ENCODE peak calls at places on chromosome 11, in nine cellular contexts. One of them, this sample, is unnamed.

GRCh38 chr11:2420502-2421225 is 20.1 kb downstream of the TSSC4 start:
- DNase-seq in HCT116: peak
- DNase-seq in GM23338: peak
- DNase-seq in tibial nerve: peak
- DNase-seq in neuronal stem cell: peak
- DNase-seq in sigmoid colon: peak
- DNase-seq in IMR-90: peak
- DNase-seq in brain microvascular endothelial cell: peak
- DNase-seq in adrenal gland: peak
- DNase-seq in this sample: peak

GRCh38 chr11:42778193-42778592 is 533.6 kb upstream of the API5 start:
- DNase-seq in adrenal gland: no peak
- DNase-seq in sigmoid colon: no peak
- DNase-seq in IMR-90: no peak
- DNase-seq in tibial nerve: no peak
- DNase-seq in GM23338: peak
- DNase-seq in neuronal stem cell: no peak
- DNase-seq in HCT116: no peak
- DNase-seq in brain microvascular endothelial cell: no peak
- DNase-seq in this sample: no peak

GRCh38 chr11:121723261-121723741 is 270.5 kb upstream of the SORL1-AS1 start:
- DNase-seq in IMR-90: no peak
- DNase-seq in brain microvascular endothelial cell: peak
- DNase-seq in GM23338: peak
- DNase-seq in sigmoid colon: peak
- DNase-seq in adrenal gland: no peak
- DNase-seq in neuronal stem cell: no peak
- DNase-seq in HCT116: no peak
- DNase-seq in tibial nerve: peak
- DNase-seq in this sample: no peak

GRCh38 chr11:121643530-121644512 is 191.1 kb upstream of the SORL1-AS1 start:
- DNase-seq in tibial nerve: no peak
- DNase-seq in sigmoid colon: no peak
- DNase-seq in adrenal gland: no peak
- DNase-seq in neuronal stem cell: no peak
- DNase-seq in HCT116: no peak
- DNase-seq in GM23338: peak
- DNase-seq in IMR-90: no peak
- DNase-seq in brain microvascular endothelial cell: peak
- DNase-seq in this sample: no peak

GRCh38 chr11:26974068-26974790 is 19.7 kb upstream of the FIBIN start:
- DNase-seq in tibial nerve: no peak
- DNase-seq in IMR-90: peak
- DNase-seq in neuronal stem cell: no peak
- DNase-seq in sigmoid colon: no peak
- DNase-seq in GM23338: no peak
- DNase-seq in HCT116: no peak
- DNase-seq in adrenal gland: no peak
- DNase-seq in brain microvascular endothelial cell: no peak
- DNase-seq in this sample: no peak

GRCh38 chr11:13053255-13053917 is 44.3 kb downstream of the RASSF10 start:
- DNase-seq in sigmoid colon: no peak
- DNase-seq in HCT116: no peak
- DNase-seq in IMR-90: no peak
- DNase-seq in GM23338: no peak
- DNase-seq in tibial nerve: no peak
- DNase-seq in brain microvascular endothelial cell: no peak
- DNase-seq in adrenal gland: no peak
- DNase-seq in neuronal stem cell: no peak
- DNase-seq in this sample: no peak

GRCh38 chr11:64349404-64349803 is 9.4 kb downstream of the CCDC88B start:
- DNase-seq in IMR-90: no peak
- DNase-seq in brain microvascular endothelial cell: no peak
- DNase-seq in GM23338: no peak
- DNase-seq in adrenal gland: no peak
- DNase-seq in sigmoid colon: no peak
- DNase-seq in neuronal stem cell: no peak
- DNase-seq in HCT116: no peak
- DNase-seq in tibial nerve: no peak
- DNase-seq in this sample: no peak

GRCh38 chr11:121810291-121810690 is 305.7 kb downstream of the BLID start:
- DNase-seq in sigmoid colon: no peak
- DNase-seq in GM23338: no peak
- DNase-seq in IMR-90: peak
- DNase-seq in neuronal stem cell: no peak
- DNase-seq in adrenal gland: no peak
- DNase-seq in brain microvascular endothelial cell: peak
- DNase-seq in HCT116: no peak
- DNase-seq in tibial nerve: no peak
- DNase-seq in this sample: no peak

GRCh38 chr11:65574147-65574962 is 1.5 kb upstream of the EHBP1L1 start:
- DNase-seq in neuronal stem cell: peak
- DNase-seq in IMR-90: peak
- DNase-seq in HCT116: peak
- DNase-seq in sigmoid colon: peak
- DNase-seq in tibial nerve: peak
- DNase-seq in brain microvascular endothelial cell: peak
- DNase-seq in adrenal gland: peak
- DNase-seq in GM23338: peak
- DNase-seq in this sample: peak

GRCh38 chr11:3008746-3009336 is 16.7 kb upstream of the NAP1L4 start:
- DNase-seq in HCT116: no peak
- DNase-seq in adrenal gland: no peak
- DNase-seq in GM23338: no peak
- DNase-seq in neuronal stem cell: no peak
- DNase-seq in tibial nerve: no peak
- DNase-seq in sigmoid colon: peak
- DNase-seq in IMR-90: no peak
- DNase-seq in brain microvascular endothelial cell: no peak
- DNase-seq in this sample: no peak

GRCh38 chr11:45313211-45313865 is 27.2 kb upstream of the SYT13 start:
- DNase-seq in neuronal stem cell: no peak
- DNase-seq in tibial nerve: no peak
- DNase-seq in brain microvascular endothelial cell: no peak
- DNase-seq in adrenal gland: no peak
- DNase-seq in sigmoid colon: no peak
- DNase-seq in HCT116: no peak
- DNase-seq in IMR-90: no peak
- DNase-seq in GM23338: no peak
- DNase-seq in this sample: no peak

GRCh38 chr11:132093861-132094260 is 723.4 kb downstream of the NTM start:
- DNase-seq in GM23338: no peak
- DNase-seq in IMR-90: no peak
- DNase-seq in brain microvascular endothelial cell: no peak
- DNase-seq in neuronal stem cell: no peak
- DNase-seq in sigmoid colon: no peak
- DNase-seq in HCT116: no peak
- DNase-seq in adrenal gland: no peak
- DNase-seq in tibial nerve: no peak
- DNase-seq in this sample: no peak

GRCh38 chr11:111694851-111695250 is 71.3 kb downstream of the PPP2R1B start:
- DNase-seq in adrenal gland: peak
- DNase-seq in sigmoid colon: no peak
- DNase-seq in neuronal stem cell: no peak
- DNase-seq in brain microvascular endothelial cell: peak
- DNase-seq in GM23338: no peak
- DNase-seq in IMR-90: peak
- DNase-seq in tibial nerve: peak
- DNase-seq in HCT116: no peak
- DNase-seq in this sample: no peak

GRCh38 chr11:76807206-76807875 is 24.2 kb downstream of the TSKU start:
- DNase-seq in neuronal stem cell: peak
- DNase-seq in brain microvascular endothelial cell: peak
- DNase-seq in sigmoid colon: peak
- DNase-seq in adrenal gland: peak
- DNase-seq in tibial nerve: peak
- DNase-seq in IMR-90: peak
- DNase-seq in HCT116: no peak
- DNase-seq in GM23338: peak
- DNase-seq in this sample: no peak

GRCh38 chr11:30853470-30853869 is 267.3 kb upstream of the MPPED2 start:
- DNase-seq in brain microvascular endothelial cell: no peak
- DNase-seq in IMR-90: no peak
- DNase-seq in sigmoid colon: no peak
- DNase-seq in adrenal gland: no peak
- DNase-seq in HCT116: no peak
- DNase-seq in GM23338: no peak
- DNase-seq in neuronal stem cell: no peak
- DNase-seq in tibial nerve: no peak
- DNase-seq in this sample: no peak

GRCh38 chr11:1227551-1228182 is 4.8 kb downstream of the MUC5B start:
- DNase-seq in sigmoid colon: peak
- DNase-seq in GM23338: no peak
- DNase-seq in IMR-90: no peak
- DNase-seq in neuronal stem cell: no peak
- DNase-seq in HCT116: no peak
- DNase-seq in tibial nerve: no peak
- DNase-seq in adrenal gland: no peak
- DNase-seq in brain microvascular endothelial cell: no peak
- DNase-seq in this sample: no peak

DNA sequence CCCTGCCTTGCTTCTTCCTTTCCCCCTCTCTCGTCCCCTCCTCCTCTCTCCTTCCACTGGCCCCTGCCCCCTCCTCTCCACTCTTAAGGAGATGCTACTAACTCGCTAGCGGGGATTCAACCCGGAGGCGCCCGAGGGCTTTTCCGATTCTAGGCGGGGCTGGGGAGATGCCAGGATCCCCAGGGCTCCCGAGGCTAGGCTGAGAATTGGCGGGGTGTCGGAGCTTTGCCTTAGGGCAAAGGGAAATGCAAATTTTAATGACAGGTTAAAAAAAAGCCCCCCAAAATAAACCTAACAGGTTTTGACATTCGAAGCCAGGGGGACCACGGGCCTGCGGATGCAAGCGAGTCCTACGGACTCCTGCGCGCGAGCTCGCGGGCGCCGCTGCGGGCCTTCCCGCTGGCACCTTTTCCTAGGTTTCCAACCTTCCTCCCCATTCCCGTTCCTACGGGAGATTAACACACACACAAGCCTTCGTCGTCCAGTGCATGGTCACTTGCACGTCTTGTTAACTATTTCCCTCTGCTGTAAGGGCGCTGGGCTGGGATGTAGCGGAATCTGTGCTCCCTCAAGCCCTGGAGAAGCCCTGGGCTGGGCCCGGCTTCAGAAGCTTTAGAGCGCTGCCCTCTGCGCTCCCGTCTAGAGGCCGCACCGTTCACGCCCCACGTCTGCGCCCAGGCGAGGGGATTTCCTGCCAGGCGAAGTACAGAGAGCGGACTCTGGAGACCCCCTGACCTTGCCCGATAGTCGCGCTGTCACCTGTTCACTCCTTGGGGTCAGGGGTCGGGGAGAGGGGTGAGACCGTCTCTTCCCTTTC is 725 bp upstream of the ALX4 start:
- DNase-seq in GM23338: peak
- DNase-seq in neuronal stem cell: no peak
- DNase-seq in HCT116: no peak
- DNase-seq in IMR-90: no peak
- DNase-seq in tibial nerve: no peak
- DNase-seq in brain microvascular endothelial cell: no peak
- DNase-seq in adrenal gland: no peak
- DNase-seq in sigmoid colon: no peak
- DNase-seq in this sample: no peak
- H3K4me3 ChIP-seq in GM23338: peak
- H3K4me3 ChIP-seq in neuronal stem cell: no peak
- H3K4me3 ChIP-seq in HCT116: no peak
- H3K4me3 ChIP-seq in IMR-90: no peak
- H3K4me3 ChIP-seq in tibial nerve: peak
- H3K4me3 ChIP-seq in brain microvascular endothelial cell: no peak
- H3K4me3 ChIP-seq in adrenal gland: no peak
- H3K4me3 ChIP-seq in sigmoid colon: no peak
- H3K4me3 ChIP-seq in this sample: no peak

DNA sequence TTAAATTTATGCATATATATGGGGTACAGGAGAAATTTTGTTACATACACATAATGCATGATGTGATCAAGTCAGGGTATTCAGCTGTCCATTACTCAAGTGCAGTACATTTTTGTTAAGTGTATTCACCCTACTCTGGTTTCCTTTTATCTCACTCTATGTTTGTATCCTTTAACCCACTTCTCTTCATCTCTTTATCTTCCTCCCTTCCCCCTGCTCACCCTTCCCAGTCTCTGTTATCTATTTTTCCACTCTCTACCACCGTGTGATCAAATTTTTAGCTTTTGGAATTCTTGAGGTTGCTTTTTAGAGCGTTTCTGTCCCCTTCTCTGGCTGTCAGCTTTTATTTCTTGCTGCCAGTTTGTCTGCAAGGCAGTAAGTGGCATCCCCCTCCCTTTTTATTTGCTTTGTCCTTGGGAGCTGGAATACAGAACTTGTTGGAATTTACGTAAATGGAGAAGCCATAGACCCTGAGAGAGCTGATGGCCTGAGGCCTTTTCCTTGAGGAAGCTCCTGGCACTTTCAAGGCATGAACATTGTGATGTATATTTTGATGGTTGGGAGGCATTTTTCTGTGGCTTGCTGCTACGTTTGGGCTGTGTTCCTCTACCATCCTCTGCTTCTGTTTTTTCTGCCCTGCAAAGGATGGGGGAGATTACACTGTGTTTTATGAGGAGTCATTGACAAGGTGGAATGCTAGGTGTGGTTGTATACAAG is 148.6 kb downstream of the LDLRAD3 start:
- DNase-seq in adrenal gland: no peak
- DNase-seq in tibial nerve: no peak
- DNase-seq in sigmoid colon: no peak
- DNase-seq in brain microvascular endothelial cell: no peak
- DNase-seq in IMR-90: peak
- DNase-seq in HCT116: no peak
- DNase-seq in GM23338: peak
- DNase-seq in neuronal stem cell: no peak
- DNase-seq in this sample: no peak
- H3K4me3 ChIP-seq in adrenal gland: no peak
- H3K4me3 ChIP-seq in tibial nerve: no peak
- H3K4me3 ChIP-seq in sigmoid colon: no peak
- H3K4me3 ChIP-seq in brain microvascular endothelial cell: no peak
- H3K4me3 ChIP-seq in IMR-90: no peak
- H3K4me3 ChIP-seq in HCT116: no peak
- H3K4me3 ChIP-seq in GM23338: no peak
- H3K4me3 ChIP-seq in neuronal stem cell: no peak
- H3K4me3 ChIP-seq in this sample: no peak

DNA sequence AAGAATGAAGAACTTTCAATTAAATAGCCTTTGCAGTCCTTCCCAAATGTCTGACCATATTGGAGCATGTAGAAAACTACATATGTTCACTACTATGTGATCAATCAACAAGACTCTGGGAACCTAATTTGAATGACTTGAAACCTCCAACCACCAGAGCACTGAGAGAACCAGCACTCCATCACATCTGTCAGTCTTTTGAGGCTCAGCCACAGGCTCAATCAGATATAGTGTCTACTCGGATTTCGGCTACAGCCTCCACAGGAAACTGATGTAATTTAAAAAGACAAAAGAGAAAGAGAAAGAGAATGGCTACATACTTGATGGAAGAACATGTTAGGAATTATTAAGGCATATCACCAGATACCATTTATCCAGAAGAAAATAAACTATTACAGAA is 859.0 kb downstream of the FAM181B start:
- DNase-seq in brain microvascular endothelial cell: no peak
- DNase-seq in neuronal stem cell: no peak
- DNase-seq in GM23338: peak
- DNase-seq in tibial nerve: no peak
- DNase-seq in sigmoid colon: no peak
- DNase-seq in adrenal gland: no peak
- DNase-seq in HCT116: no peak
- DNase-seq in IMR-90: no peak
- DNase-seq in this sample: no peak
- H3K4me3 ChIP-seq in brain microvascular endothelial cell: no peak
- H3K4me3 ChIP-seq in neuronal stem cell: no peak
- H3K4me3 ChIP-seq in GM23338: no peak
- H3K4me3 ChIP-seq in tibial nerve: no peak
- H3K4me3 ChIP-seq in sigmoid colon: no peak
- H3K4me3 ChIP-seq in adrenal gland: no peak
- H3K4me3 ChIP-seq in HCT116: no peak
- H3K4me3 ChIP-seq in IMR-90: no peak
- H3K4me3 ChIP-seq in this sample: no peak

GRCh38 chr11:72069787-72070251 is 10.5 kb downstream of the NUMA1 start:
- DNase-seq in neuronal stem cell: no peak
- DNase-seq in HCT116: peak
- DNase-seq in tibial nerve: peak
- DNase-seq in IMR-90: peak
- DNase-seq in GM23338: peak
- DNase-seq in adrenal gland: peak
- DNase-seq in sigmoid colon: peak
- DNase-seq in brain microvascular endothelial cell: peak
- DNase-seq in this sample: peak
- H3K4me3 ChIP-seq in neuronal stem cell: no peak
- H3K4me3 ChIP-seq in HCT116: no peak
- H3K4me3 ChIP-seq in tibial nerve: no peak
- H3K4me3 ChIP-seq in IMR-90: no peak
- H3K4me3 ChIP-seq in GM23338: no peak
- H3K4me3 ChIP-seq in adrenal gland: no peak
- H3K4me3 ChIP-seq in sigmoid colon: no peak
- H3K4me3 ChIP-seq in brain microvascular endothelial cell: no peak
- H3K4me3 ChIP-seq in this sample: peak

This sample was measured in LNCaP clone FGC.